ENCODE peak calls at places on chromosomes 12 and 14, in nine cellular contexts. One of them, this sample, is unnamed.

GRCh38 chr12:110687770-110688169 is 1.1 kb downstream of the HVCN1 start:
- DNase-seq in heart right ventricle: no peak
- DNase-seq in psoas muscle: no peak
- DNase-seq in Panc1: no peak
- DNase-seq in ovary: no peak
- DNase-seq in breast epithelium: no peak
- DNase-seq in CD8-positive, alpha-beta T cell: no peak
- DNase-seq in activated CD8-positive, alpha-beta T cell treated with anti-CD3 and anti-CD28 coated beads for 36 hours: peak; percentile 17
- DNase-seq in AG09319: no peak
- DNase-seq in this sample: no peak

GRCh38 chr12:3202734-3203446 is 125.7 kb downstream of the TSPAN9 start:
- DNase-seq in heart right ventricle: peak; percentile 78
- DNase-seq in psoas muscle: peak; percentile 65
- DNase-seq in Panc1: peak; percentile 20
- DNase-seq in ovary: peak; percentile 72
- DNase-seq in breast epithelium: peak; percentile 72
- DNase-seq in CD8-positive, alpha-beta T cell: peak; percentile 42
- DNase-seq in activated CD8-positive, alpha-beta T cell treated with anti-CD3 and anti-CD28 coated beads for 36 hours: peak; percentile 74
- DNase-seq in AG09319: no peak
- DNase-seq in this sample: peak; percentile 82

GRCh38 chr12:25236190-25236589 is 14.5 kb downstream of the KRAS start:
- DNase-seq in heart right ventricle: no peak
- DNase-seq in psoas muscle: no peak
- DNase-seq in Panc1: no peak
- DNase-seq in ovary: no peak
- DNase-seq in breast epithelium: no peak
- DNase-seq in CD8-positive, alpha-beta T cell: no peak
- DNase-seq in activated CD8-positive, alpha-beta T cell treated with anti-CD3 and anti-CD28 coated beads for 36 hours: no peak
- DNase-seq in AG09319: no peak
- DNase-seq in this sample: no peak

GRCh38 chr12:7190268-7191055 is 976 bp downstream of the PEX5 start:
- DNase-seq in heart right ventricle: peak; percentile 27
- DNase-seq in psoas muscle: peak; percentile 38
- DNase-seq in Panc1: no peak
- DNase-seq in ovary: peak; percentile 47
- DNase-seq in breast epithelium: no peak
- DNase-seq in CD8-positive, alpha-beta T cell: no peak
- DNase-seq in activated CD8-positive, alpha-beta T cell treated with anti-CD3 and anti-CD28 coated beads for 36 hours: peak; percentile 21
- DNase-seq in AG09319: no peak
- DNase-seq in this sample: peak; percentile 38

GRCh38 chr12:26271889-26272492 is 76.6 kb downstream of the SSPN start:
- DNase-seq in heart right ventricle: peak; percentile 81
- DNase-seq in psoas muscle: peak; percentile 72
- DNase-seq in Panc1: no peak
- DNase-seq in ovary: peak; percentile 88
- DNase-seq in breast epithelium: peak; percentile 76
- DNase-seq in CD8-positive, alpha-beta T cell: no peak
- DNase-seq in activated CD8-positive, alpha-beta T cell treated with anti-CD3 and anti-CD28 coated beads for 36 hours: peak; percentile 24
- DNase-seq in AG09319: no peak
- DNase-seq in this sample: peak; percentile 31

GRCh38 chr12:3727877-3728632 is 24.9 kb downstream of the CRACR2A start:
- DNase-seq in heart right ventricle: no peak
- DNase-seq in psoas muscle: no peak
- DNase-seq in Panc1: no peak
- DNase-seq in ovary: no peak
- DNase-seq in breast epithelium: no peak
- DNase-seq in CD8-positive, alpha-beta T cell: peak; percentile 68
- DNase-seq in activated CD8-positive, alpha-beta T cell treated with anti-CD3 and anti-CD28 coated beads for 36 hours: peak; percentile 67
- DNase-seq in AG09319: peak; percentile 57
- DNase-seq in this sample: peak; percentile 58

GRCh38 chr12:912466-913235 is 36.8 kb downstream of the RAD52 start:
- DNase-seq in heart right ventricle: no peak
- DNase-seq in psoas muscle: no peak
- DNase-seq in Panc1: no peak
- DNase-seq in ovary: no peak
- DNase-seq in breast epithelium: no peak
- DNase-seq in CD8-positive, alpha-beta T cell: no peak
- DNase-seq in activated CD8-positive, alpha-beta T cell treated with anti-CD3 and anti-CD28 coated beads for 36 hours: no peak
- DNase-seq in AG09319: no peak
- DNase-seq in this sample: no peak

GRCh38 chr12:128685903-128686475 is 137.8 kb downstream of the SLC15A4 start:
- DNase-seq in heart right ventricle: no peak
- DNase-seq in psoas muscle: no peak
- DNase-seq in Panc1: no peak
- DNase-seq in ovary: no peak
- DNase-seq in breast epithelium: no peak
- DNase-seq in CD8-positive, alpha-beta T cell: no peak
- DNase-seq in activated CD8-positive, alpha-beta T cell treated with anti-CD3 and anti-CD28 coated beads for 36 hours: no peak
- DNase-seq in AG09319: no peak
- DNase-seq in this sample: no peak

GRCh38 chr12:30582943-30583342 is 112.7 kb downstream of the IPO8 start:
- DNase-seq in heart right ventricle: no peak
- DNase-seq in psoas muscle: no peak
- DNase-seq in Panc1: no peak
- DNase-seq in ovary: no peak
- DNase-seq in breast epithelium: no peak
- DNase-seq in CD8-positive, alpha-beta T cell: no peak
- DNase-seq in activated CD8-positive, alpha-beta T cell treated with anti-CD3 and anti-CD28 coated beads for 36 hours: no peak
- DNase-seq in AG09319: no peak
- DNase-seq in this sample: no peak

GRCh38 chr12:38124247-38125012 is 192.1 kb upstream of the ALG10B start:
- DNase-seq in heart right ventricle: no peak
- DNase-seq in psoas muscle: no peak
- DNase-seq in Panc1: no peak
- DNase-seq in ovary: no peak
- DNase-seq in breast epithelium: no peak
- DNase-seq in CD8-positive, alpha-beta T cell: no peak
- DNase-seq in activated CD8-positive, alpha-beta T cell treated with anti-CD3 and anti-CD28 coated beads for 36 hours: no peak
- DNase-seq in AG09319: no peak
- DNase-seq in this sample: no peak

GRCh38 chr14:67532998-67533753 is at the start of gene PLEKHH1:
- DNase-seq in heart right ventricle: peak; percentile 79
- DNase-seq in psoas muscle: peak; percentile 78
- DNase-seq in Panc1: no peak
- DNase-seq in ovary: peak; percentile 48
- DNase-seq in breast epithelium: peak; percentile 69
- DNase-seq in CD8-positive, alpha-beta T cell: no peak
- DNase-seq in activated CD8-positive, alpha-beta T cell treated with anti-CD3 and anti-CD28 coated beads for 36 hours: peak; percentile 77
- DNase-seq in AG09319: peak; percentile 16
- DNase-seq in this sample: peak; percentile 84

GRCh38 chr14:26281280-26281998 is 316.4 kb downstream of the NOVA1 start:
- DNase-seq in heart right ventricle: no peak
- DNase-seq in psoas muscle: no peak
- DNase-seq in Panc1: no peak
- DNase-seq in ovary: peak; percentile 30
- DNase-seq in breast epithelium: no peak
- DNase-seq in CD8-positive, alpha-beta T cell: no peak
- DNase-seq in activated CD8-positive, alpha-beta T cell treated with anti-CD3 and anti-CD28 coated beads for 36 hours: no peak
- DNase-seq in AG09319: peak; percentile 63
- DNase-seq in this sample: no peak

GRCh38 chr12:48189331-48190125 is 6.1 kb downstream of the CCDC184 start:
- DNase-seq in heart right ventricle: no peak
- DNase-seq in psoas muscle: peak; percentile 46
- DNase-seq in Panc1: peak; percentile 67
- DNase-seq in ovary: peak; percentile 76
- DNase-seq in breast epithelium: no peak
- DNase-seq in CD8-positive, alpha-beta T cell: peak; percentile 55
- DNase-seq in activated CD8-positive, alpha-beta T cell treated with anti-CD3 and anti-CD28 coated beads for 36 hours: peak; percentile 86
- DNase-seq in AG09319: no peak
- DNase-seq in this sample: peak; percentile 60

GRCh38 chr12:22541496-22541895 is 2.8 kb downstream of the C2CD5 start:
- DNase-seq in heart right ventricle: no peak
- DNase-seq in psoas muscle: no peak
- DNase-seq in Panc1: no peak
- DNase-seq in ovary: no peak
- DNase-seq in breast epithelium: no peak
- DNase-seq in CD8-positive, alpha-beta T cell: no peak
- DNase-seq in activated CD8-positive, alpha-beta T cell treated with anti-CD3 and anti-CD28 coated beads for 36 hours: no peak
- DNase-seq in AG09319: no peak
- DNase-seq in this sample: no peak

GRCh38 chr12:8475508-8475907 is 19.7 kb downstream of the CLEC6A start:
- DNase-seq in heart right ventricle: no peak
- DNase-seq in psoas muscle: no peak
- DNase-seq in Panc1: no peak
- DNase-seq in ovary: no peak
- DNase-seq in breast epithelium: no peak
- DNase-seq in CD8-positive, alpha-beta T cell: no peak
- DNase-seq in activated CD8-positive, alpha-beta T cell treated with anti-CD3 and anti-CD28 coated beads for 36 hours: no peak
- DNase-seq in AG09319: no peak
- DNase-seq in this sample: no peak

GRCh38 chr14:75449703-75450102 is 21.9 kb downstream of the JDP2 start:
- DNase-seq in heart right ventricle: no peak
- DNase-seq in psoas muscle: no peak
- DNase-seq in Panc1: no peak
- DNase-seq in ovary: no peak
- DNase-seq in breast epithelium: no peak
- DNase-seq in CD8-positive, alpha-beta T cell: no peak
- DNase-seq in activated CD8-positive, alpha-beta T cell treated with anti-CD3 and anti-CD28 coated beads for 36 hours: no peak
- DNase-seq in AG09319: no peak
- DNase-seq in this sample: no peak

GRCh38 chr14:60315591-60315990 is 66.6 kb downstream of the PPM1A start:
- DNase-seq in heart right ventricle: no peak
- DNase-seq in psoas muscle: no peak
- DNase-seq in Panc1: no peak
- DNase-seq in ovary: no peak
- DNase-seq in breast epithelium: no peak
- DNase-seq in CD8-positive, alpha-beta T cell: no peak
- DNase-seq in activated CD8-positive, alpha-beta T cell treated with anti-CD3 and anti-CD28 coated beads for 36 hours: no peak
- DNase-seq in AG09319: no peak
- DNase-seq in this sample: no peak

GRCh38 chr12:82608706-82609105 is 78.0 kb upstream of the TMTC2 start:
- DNase-seq in heart right ventricle: no peak
- DNase-seq in psoas muscle: no peak
- DNase-seq in Panc1: no peak
- DNase-seq in ovary: no peak
- DNase-seq in breast epithelium: no peak
- DNase-seq in CD8-positive, alpha-beta T cell: no peak
- DNase-seq in activated CD8-positive, alpha-beta T cell treated with anti-CD3 and anti-CD28 coated beads for 36 hours: no peak
- DNase-seq in AG09319: no peak
- DNase-seq in this sample: no peak

GRCh38 chr14:87630808-87631207 is 362.2 kb downstream of the GALC start:
- DNase-seq in heart right ventricle: no peak
- DNase-seq in psoas muscle: no peak
- DNase-seq in Panc1: no peak
- DNase-seq in ovary: no peak
- DNase-seq in breast epithelium: no peak
- DNase-seq in CD8-positive, alpha-beta T cell: no peak
- DNase-seq in activated CD8-positive, alpha-beta T cell treated with anti-CD3 and anti-CD28 coated beads for 36 hours: no peak
- DNase-seq in AG09319: no peak
- DNase-seq in this sample: no peak

GRCh38 chr12:57456145-57456700 is 1.1 kb downstream of the INHBE start:
- DNase-seq in heart right ventricle: no peak
- DNase-seq in psoas muscle: no peak
- DNase-seq in Panc1: no peak
- DNase-seq in ovary: no peak
- DNase-seq in breast epithelium: no peak
- DNase-seq in CD8-positive, alpha-beta T cell: peak; percentile 42
- DNase-seq in activated CD8-positive, alpha-beta T cell treated with anti-CD3 and anti-CD28 coated beads for 36 hours: peak; percentile 74
- DNase-seq in AG09319: no peak
- DNase-seq in this sample: peak; percentile 61

DNA sequence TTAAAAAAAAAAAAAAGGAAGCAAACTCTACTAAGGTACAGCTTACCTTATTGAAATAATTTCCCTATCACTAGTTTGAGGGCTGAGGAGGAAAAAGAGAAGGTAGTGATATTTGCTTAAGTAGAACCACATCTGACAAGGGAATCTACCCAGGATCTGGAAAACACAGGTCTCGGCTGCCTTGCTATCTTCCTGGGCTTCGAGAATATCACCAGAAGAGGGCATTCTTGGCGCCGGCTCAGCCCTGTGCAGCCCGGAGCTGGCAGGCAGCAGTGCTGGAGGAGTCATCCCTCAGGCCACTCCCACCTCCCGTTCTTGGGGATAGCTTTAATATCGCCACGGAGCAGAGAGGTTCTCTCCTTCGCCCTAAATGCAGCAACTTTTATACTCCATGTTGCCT is 1181.2 kb downstream of the VRK1 start:
- DNase-seq in heart right ventricle: peak; percentile 78
- DNase-seq in psoas muscle: peak; percentile 75
- DNase-seq in Panc1: no peak
- DNase-seq in ovary: peak; percentile 69
- DNase-seq in breast epithelium: peak; percentile 74
- DNase-seq in CD8-positive, alpha-beta T cell: peak; percentile 82
- DNase-seq in activated CD8-positive, alpha-beta T cell treated with anti-CD3 and anti-CD28 coated beads for 36 hours: peak; percentile 90
- DNase-seq in AG09319: no peak
- DNase-seq in this sample: peak; percentile 18
- TF ChIP-seq CTCF in heart right ventricle: peak; percentile 32
- TF ChIP-seq CTCF in psoas muscle: peak; percentile 27
- TF ChIP-seq CTCF in Panc1: peak; percentile 39
- TF ChIP-seq CTCF in ovary: no peak
- TF ChIP-seq CTCF in breast epithelium: no peak
- TF ChIP-seq CTCF in CD8-positive, alpha-beta T cell: peak; percentile 53
- TF ChIP-seq CTCF in activated CD8-positive, alpha-beta T cell treated with anti-CD3 and anti-CD28 coated beads for 36 hours: peak; percentile 60
- TF ChIP-seq CTCF in AG09319: peak; percentile 20
- TF ChIP-seq CTCF in this sample: no peak

GRCh38 chr14:100548939-100549338 is 38.3 kb downstream of the BEGAIN start:
- DNase-seq in heart right ventricle: no peak
- DNase-seq in psoas muscle: no peak
- DNase-seq in Panc1: no peak
- DNase-seq in ovary: no peak
- DNase-seq in breast epithelium: no peak
- DNase-seq in CD8-positive, alpha-beta T cell: no peak
- DNase-seq in activated CD8-positive, alpha-beta T cell treated with anti-CD3 and anti-CD28 coated beads for 36 hours: no peak
- DNase-seq in AG09319: no peak
- DNase-seq in this sample: no peak
- TF ChIP-seq CTCF in heart right ventricle: no peak
- TF ChIP-seq CTCF in psoas muscle: no peak
- TF ChIP-seq CTCF in Panc1: no peak
- TF ChIP-seq CTCF in ovary: no peak
- TF ChIP-seq CTCF in breast epithelium: no peak
- TF ChIP-seq CTCF in CD8-positive, alpha-beta T cell: no peak
- TF ChIP-seq CTCF in activated CD8-positive, alpha-beta T cell treated with anti-CD3 and anti-CD28 coated beads for 36 hours: no peak
- TF ChIP-seq CTCF in AG09319: no peak
- TF ChIP-seq CTCF in this sample: no peak

DNA sequence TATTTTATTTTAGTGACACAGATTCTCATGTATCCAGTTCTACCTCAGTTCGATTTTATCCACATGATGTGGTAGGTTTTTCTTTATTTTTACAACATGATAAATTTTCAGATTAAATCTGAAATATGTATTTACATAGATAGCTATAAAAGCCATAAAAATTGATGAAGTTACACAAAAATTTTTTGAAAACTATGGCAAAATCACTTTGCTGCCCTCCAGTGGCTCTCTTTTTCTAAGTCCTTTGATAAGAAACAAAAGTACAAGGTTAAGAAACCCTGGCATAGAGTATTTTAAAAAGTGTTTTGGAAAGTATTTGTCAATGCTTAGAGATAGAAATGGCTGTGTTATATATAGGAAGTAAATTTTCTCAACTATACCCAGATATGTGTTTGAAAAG is 104.2 kb downstream of the PCNX1 start:
- DNase-seq in heart right ventricle: no peak
- DNase-seq in psoas muscle: no peak
- DNase-seq in Panc1: no peak
- DNase-seq in ovary: no peak
- DNase-seq in breast epithelium: no peak
- DNase-seq in CD8-positive, alpha-beta T cell: no peak
- DNase-seq in activated CD8-positive, alpha-beta T cell treated with anti-CD3 and anti-CD28 coated beads for 36 hours: no peak
- DNase-seq in AG09319: no peak
- DNase-seq in this sample: no peak
- TF ChIP-seq CTCF in heart right ventricle: peak; percentile 35
- TF ChIP-seq CTCF in psoas muscle: no peak
- TF ChIP-seq CTCF in Panc1: peak; percentile 27
- TF ChIP-seq CTCF in ovary: no peak
- TF ChIP-seq CTCF in breast epithelium: no peak
- TF ChIP-seq CTCF in CD8-positive, alpha-beta T cell: peak; percentile 55
- TF ChIP-seq CTCF in activated CD8-positive, alpha-beta T cell treated with anti-CD3 and anti-CD28 coated beads for 36 hours: peak; percentile 52
- TF ChIP-seq CTCF in AG09319: no peak
- TF ChIP-seq CTCF in this sample: peak; percentile 6

GRCh38 chr14:61321385-61322010 is at the start of gene PRKCH:
- DNase-seq in heart right ventricle: peak; percentile 82
- DNase-seq in psoas muscle: peak; percentile 72
- DNase-seq in Panc1: no peak
- DNase-seq in ovary: peak; percentile 56
- DNase-seq in breast epithelium: peak; percentile 89
- DNase-seq in CD8-positive, alpha-beta T cell: peak; percentile 89
- DNase-seq in activated CD8-positive, alpha-beta T cell treated with anti-CD3 and anti-CD28 coated beads for 36 hours: peak; percentile 90
- DNase-seq in AG09319: no peak
- DNase-seq in this sample: peak; percentile 89
- TF ChIP-seq CTCF in heart right ventricle: peak; percentile 19
- TF ChIP-seq CTCF in psoas muscle: peak; percentile 4
- TF ChIP-seq CTCF in Panc1: peak; percentile 23
- TF ChIP-seq CTCF in ovary: no peak
- TF ChIP-seq CTCF in breast epithelium: no peak
- TF ChIP-seq CTCF in CD8-positive, alpha-beta T cell: no peak
- TF ChIP-seq CTCF in activated CD8-positive, alpha-beta T cell treated with anti-CD3 and anti-CD28 coated beads for 36 hours: no peak
- TF ChIP-seq CTCF in AG09319: no peak
- TF ChIP-seq CTCF in this sample: peak; percentile 28